ENCODE peak calls at places on chromosomes 13 and 19, in seven cellular contexts. W, X, Q, Y, B, J and O are unnamed samples.
A peak's percentile ranks its signal among the peaks of the same experiment; 100 is the strongest.

GRCh38 chr19:10138879-10139795 is 19.4 kb upstream of the EIF3G start:
- DNase-seq in Y (no peak), J (no peak), W (no peak), B (no peak), X (no peak), Q (no peak), O (no peak)

GRCh38 chr13:70708744-70709143 is 600.5 kb upstream of the KLHL1 start:
- DNase-seq in J (peak; percentile 15), B (no peak), Y (no peak), W (no peak), Q (no peak), X (no peak), O (no peak)

GRCh38 chr19:1295169-1296012 is 9.7 kb downstream of the EFNA2 start:
- DNase-seq in J (no peak), W (no peak), Y (no peak), B (no peak), X (peak; percentile 77), Q (peak; percentile 48), O (peak; percentile 81)

GRCh38 chr13:110637747-110638146 is 22.4 kb downstream of the NAXD start:
- DNase-seq in Y (no peak), B (no peak), W (no peak), J (no peak), Q (no peak), X (no peak), O (no peak)

GRCh38 chr13:54980651-54981050 is 1952.0 kb downstream of the OLFM4 start:
- DNase-seq in J (peak; percentile 0), W (no peak), X (no peak), Y (no peak), B (no peak), Q (no peak), O (no peak)

GRCh38 chr13:76380436-76381065 is 505.7 kb downstream of the KCTD12 start:
- DNase-seq in X (no peak), Q (no peak), Y (no peak), B (no peak), J (peak; percentile 45), W (no peak), O (no peak)

GRCh38 chr19:49058592-49058991 is 1.0 kb upstream of the CGB7 start:
- DNase-seq in Y (no peak), B (no peak), W (no peak), Q (peak; percentile 64), X (no peak), J (peak; percentile 38), O (no peak)

GRCh38 chr19:29410974-29411615 is 114.7 kb upstream of the VSTM2B start:
- DNase-seq in X (no peak), B (no peak), Q (peak; percentile 7), W (no peak), J (no peak), Y (no peak), O (no peak)

GRCh38 chr13:75258159-75258782 is 223.7 kb downstream of the TBC1D4 start:
- DNase-seq in Q (peak; percentile 59), W (peak; percentile 33), J (peak; percentile 53), X (peak; percentile 10), B (peak; percentile 34), Y (peak; percentile 4), O (peak; percentile 13)

GRCh38 chr19:18685597-18686164 is 2.2 kb downstream of the CRTC1 start:
- DNase-seq in B (no peak), Y (no peak), X (no peak), J (peak; percentile 8), Q (peak; percentile 32), W (no peak), O (no peak)

GRCh38 chr13:23467048-23467931 is 33.8 kb upstream of the SACS start:
- DNase-seq in J (no peak), Q (peak; percentile 55), X (no peak), B (no peak), W (peak; percentile 66), Y (no peak), O (no peak)

GRCh38 chr13:25927966-25928365 is 123.8 kb downstream of the SHISA2 start:
- DNase-seq in Q (no peak), W (no peak), B (no peak), Y (no peak), J (no peak), X (no peak), O (no peak)

GRCh38 chr13:44573790-44574465 is 2.2 kb downstream of the TSC22D1 start:
- DNase-seq in W (peak; percentile 62), X (peak; percentile 40), Q (peak; percentile 70), Y (no peak), B (peak; percentile 27), J (peak; percentile 72), O (no peak)

GRCh38 chr13:59743195-59743594 is 420.5 kb downstream of the DIAPH3 start:
- DNase-seq in B (no peak), Y (no peak), W (no peak), Q (no peak), J (no peak), X (no peak), O (no peak)

GRCh38 chr19:55545913-55546495 is 661 bp upstream of the SBK3 start:
- DNase-seq in B (no peak), X (no peak), Y (no peak), W (no peak), J (no peak), Q (no peak), O (no peak)

GRCh38 chr13:85408415-85408814 is 390.8 kb downstream of the SLITRK6 start:
- DNase-seq in W (no peak), Y (no peak), J (no peak), X (no peak), Q (no peak), B (no peak), O (no peak)

GRCh38 chr19:51792932-51793331 is 2.0 kb upstream of the FPR3 start:
- DNase-seq in B (no peak), J (no peak), W (no peak), X (no peak), Q (no peak), Y (no peak), O (no peak)

GRCh38 chr13:34376483-34376882 is 558.5 kb downstream of the RFC3 start:
- DNase-seq in Y (no peak), J (no peak), W (no peak), Q (no peak), X (no peak), B (no peak), O (no peak)

GRCh38 chr13:54658771-54659170 is 1630.2 kb downstream of the OLFM4 start:
- DNase-seq in J (no peak), W (no peak), X (no peak), Q (no peak), B (no peak), Y (no peak), O (no peak)

GRCh38 chr13:24183741-24184182 is 23.2 kb downstream of the SPATA13 start:
- DNase-seq in Q (no peak), B (no peak), W (no peak), X (no peak), Y (no peak), J (no peak), O (no peak)

GRCh38 chr13:69264362-69265334 is 843.0 kb upstream of the ATXN8OS start:
- DNase-seq in X (no peak), J (no peak), B (no peak), W (no peak), Q (no peak), Y (no peak), O (no peak)

GRCh38 chr19:47111081-47111589 is 2.4 kb downstream of the ZC3H4 start:
- DNase-seq in Q (peak; percentile 43), J (no peak), W (no peak), Y (no peak), X (no peak), B (no peak), O (no peak)

GRCh38 chr13:97005631-97006262 is 11.5 kb upstream of the OXGR1 start:
- DNase-seq in Y (no peak), X (peak; percentile 23), B (peak; percentile 5), W (peak; percentile 45), Q (peak; percentile 62), J (peak; percentile 84), O (peak; percentile 11)

GRCh38 chr19:55581145-55581827 is 638 bp upstream of the ZNF579 start:
- DNase-seq in X (no peak), J (no peak), W (no peak), Y (no peak), B (no peak), Q (peak; percentile 45), O (no peak)

GRCh38 chr13:85738696-85739320 is 60.4 kb downstream of the SLITRK6 start:
- DNase-seq in Q (no peak), Y (no peak), B (no peak), W (no peak), J (no peak), X (no peak), O (no peak)